ENCODE peak calls at places on chromosomes 5 and 9, in seven cellular contexts. S is left ventricle myocardium inferior, K is PC-3, M is MM.1S, T is A549, Q is small intestine, F is SK-N-SH. R is an unnamed sample.

GRCh38 chr9:12702160-12702758 is 9.1 kb downstream of the TYRP1 start:
- DNase-seq in S (no peak), K (peak; percentile 70), M (no peak), T (peak; percentile 8), Q (peak; percentile 37), F (peak; percentile 30), R (peak; percentile 33)

GRCh38 chr9:1018121-1018520 is 32.0 kb upstream of the DMRT2 start:
- DNase-seq in S (no peak), K (peak; percentile 63), M (peak; percentile 65), T (no peak), Q (peak; percentile 4), F (no peak), R (no peak)

GRCh38 chr5:134100283-134101011 is 14.0 kb upstream of the TCF7 start:
- DNase-seq in S (no peak), K (peak; percentile 51), M (peak; percentile 94), T (no peak), Q (peak; percentile 45), F (peak; percentile 45), R (no peak)

GRCh38 chr5:124453221-124454032 is 293.0 kb downstream of the ZNF608 start:
- DNase-seq in S (no peak), K (peak; percentile 65), M (peak; percentile 83), T (no peak), Q (no peak), F (no peak), R (no peak)

GRCh38 chr5:94983861-94984535 is 300.9 kb downstream of the MCTP1 start:
- DNase-seq in S (no peak), K (peak; percentile 31), M (no peak), T (no peak), Q (no peak), F (no peak), R (no peak)

GRCh38 chr5:157196045-157196444 is 15.4 kb downstream of the ITK start:
- DNase-seq in S (no peak), K (no peak), M (peak; percentile 72), T (no peak), Q (peak; percentile 15), F (no peak), R (no peak)

GRCh38 chr9:127482662-127483061 is 31.4 kb downstream of the LRSAM1 start:
- DNase-seq in S (no peak), K (no peak), M (no peak), T (no peak), Q (no peak), F (no peak), R (no peak)

GRCh38 chr5:157510682-157511081 is 50.7 kb downstream of the NIPAL4 start:
- DNase-seq in S (no peak), K (no peak), M (no peak), T (no peak), Q (no peak), F (no peak), R (no peak)

GRCh38 chr9:127336086-127336485 is 60.9 kb upstream of the SLC2A8 start:
- DNase-seq in S (no peak), K (peak; percentile 2), M (no peak), T (no peak), Q (no peak), F (no peak), R (no peak)

GRCh38 chr5:136036991-136037705 is 8.4 kb downstream of the TGFBI start:
- DNase-seq in S (no peak), K (peak; percentile 89), M (peak; percentile 86), T (no peak), Q (peak; percentile 45), F (no peak), R (no peak)

GRCh38 chr5:148090780-148091221 is 27.0 kb downstream of the SPINK5 start:
- DNase-seq in S (no peak), K (peak; percentile 88), M (peak; percentile 89), T (no peak), Q (no peak), F (no peak), R (no peak)

GRCh38 chr5:148090200-148090599 is 26.4 kb downstream of the SPINK5 start:
- DNase-seq in S (no peak), K (no peak), M (no peak), T (no peak), Q (no peak), F (no peak), R (no peak)

GRCh38 chr5:148094336-148094735 is 30.6 kb downstream of the SPINK5 start:
- DNase-seq in S (no peak), K (no peak), M (no peak), T (no peak), Q (no peak), F (no peak), R (peak; percentile 9)

DNA sequence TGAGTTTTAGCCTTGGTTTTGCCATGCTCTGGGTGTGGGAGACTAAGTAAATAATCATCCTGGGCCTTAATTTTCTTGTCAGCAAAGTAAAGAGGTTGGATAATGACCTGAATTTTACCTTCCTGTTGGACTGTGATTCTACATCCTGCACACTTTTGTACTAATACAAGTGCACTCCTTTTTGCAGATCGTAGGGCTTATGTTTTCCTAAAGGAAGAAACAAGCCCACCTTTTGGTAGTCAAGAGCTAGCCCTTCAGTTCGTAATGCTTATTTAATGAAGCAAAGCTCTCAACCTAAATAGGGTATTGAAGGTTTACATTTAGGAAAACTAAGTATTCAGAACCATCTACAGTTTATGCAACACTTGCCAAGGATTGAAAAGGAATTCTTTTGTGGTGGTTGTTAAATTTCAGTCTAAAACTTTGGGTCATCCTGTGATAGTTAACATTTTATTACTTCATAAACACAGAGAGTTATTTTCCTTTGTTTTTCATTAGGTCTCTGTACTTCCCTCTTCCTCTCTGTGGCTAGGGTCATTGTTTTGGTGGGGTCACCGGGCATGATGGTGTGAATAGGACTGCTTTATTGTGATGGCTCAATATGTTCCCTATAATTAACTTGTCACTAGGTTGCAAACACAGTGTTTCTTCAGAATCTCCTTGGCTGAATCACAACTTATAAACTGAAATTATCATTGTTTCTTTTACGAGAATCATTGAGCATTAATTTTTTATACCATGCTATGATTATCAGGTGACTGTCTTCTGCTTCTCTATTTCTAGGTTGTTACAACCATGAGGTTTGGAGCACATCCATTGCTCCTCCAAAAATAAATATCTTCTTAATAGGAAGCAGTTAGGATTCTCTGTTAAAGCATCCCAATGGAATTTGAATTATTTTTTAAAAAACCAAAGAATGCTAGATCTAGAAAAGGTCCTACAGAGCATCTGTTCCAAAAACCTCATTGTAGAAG is 28.5 kb downstream of the SPINK5 start:
- DNase-seq in S (no peak), K (no peak), M (no peak), T (no peak), Q (no peak), F (no peak), R (no peak)
- H3K27ac ChIP-seq in S (peak overlapping the region; percentile 29), K (no peak overlapping the region), M (no peak overlapping the region), T (no peak overlapping the region), Q (no peak overlapping the region), F (no peak overlapping the region), R (peak overlapping the region; percentile 43)

GRCh38 chr5:43020294-43020711 is 19.8 kb downstream of the ANXA2R start:
- DNase-seq in S (no peak), K (no peak), M (no peak), T (no peak), Q (no peak), F (no peak), R (no peak)
- H3K27ac ChIP-seq in S (peak overlapping the region; percentile 97), K (peak overlapping the region; percentile 85), M (peak overlapping the region; percentile 98), T (peak overlapping the region; percentile 96), Q (peak overlapping the region; percentile 89), F (peak overlapping the region; percentile 90), R (peak overlapping the region; percentile 97)

GRCh38 chr9:93960221-93960970 is 5.2 kb upstream of the BARX1 start:
- DNase-seq in S (no peak), K (peak; percentile 20), M (no peak), T (no peak), Q (peak; percentile 49), F (peak; percentile 60), R (no peak)

GRCh38 chr9:93960971-93961841 is 6.1 kb upstream of the BARX1 start:
- DNase-seq in S (no peak), K (no peak), M (no peak), T (no peak), Q (no peak), F (no peak), R (no peak)

GRCh38 chr9:93958875-93959682 is 3.9 kb upstream of the BARX1 start:
- DNase-seq in S (no peak), K (no peak), M (no peak), T (no peak), Q (peak; percentile 7), F (peak; percentile 65), R (peak; percentile 65)

GRCh38 chr9:93958121-93958874 is 3.1 kb upstream of the BARX1 start:
- DNase-seq in S (no peak), K (no peak), M (no peak), T (no peak), Q (no peak), F (peak; percentile 66), R (no peak)

GRCh38 chr9:93959739-93960154 is 4.6 kb upstream of the BARX1 start:
- DNase-seq in S (no peak), K (no peak), M (no peak), T (no peak), Q (no peak), F (no peak), R (no peak)
- H3K27ac ChIP-seq in S (no peak overlapping the region), K (no peak overlapping the region), M (no peak overlapping the region), T (no peak overlapping the region), Q (no peak overlapping the region), F (no peak overlapping the region), R (no peak overlapping the region)

DNA sequence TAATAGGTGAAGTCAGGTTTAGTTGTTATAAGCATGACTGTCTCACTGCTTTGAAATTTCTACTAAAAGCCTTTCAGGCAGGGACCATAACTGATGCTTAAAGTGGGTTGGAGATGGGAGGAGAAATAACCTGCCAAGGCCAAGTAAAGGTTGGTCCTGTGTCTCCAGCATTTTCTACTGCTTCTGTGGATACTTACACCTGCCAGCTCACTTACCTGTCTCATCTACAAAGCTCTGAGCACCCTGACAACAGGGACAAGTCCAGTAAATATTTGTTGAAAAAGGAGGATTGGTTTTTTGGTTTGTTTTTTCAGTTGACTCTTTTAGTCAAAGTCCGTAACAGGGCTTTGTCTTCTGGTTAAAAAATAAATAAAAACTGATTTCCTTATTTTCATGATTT is 38.6 kb downstream of the GRAMD2B start:
- DNase-seq in S (no peak), K (no peak), M (no peak), T (no peak), Q (no peak), F (no peak), R (no peak)
- H3K27ac ChIP-seq in S (peak overlapping the region; percentile 16), K (no peak overlapping the region), M (no peak overlapping the region), T (no peak overlapping the region), Q (no peak overlapping the region), F (no peak overlapping the region), R (no peak overlapping the region)